ENCODE peak calls at places on chromosome 6, in five cellular contexts. One of them, this sample, is unnamed.

GRCh38 chr6:134375199-134375598 is 57.3 kb upstream of the SGK1 start:
- DNase-seq in neural progenitor cell: no peak
- DNase-seq in AG04449: no peak
- DNase-seq in uterus: no peak
- DNase-seq in mammary epithelial cell: no peak
- DNase-seq in this sample: no peak

GRCh38 chr6:115750292-115750691 is 310.4 kb downstream of the FRK start:
- DNase-seq in neural progenitor cell: no peak
- DNase-seq in mammary epithelial cell: no peak
- DNase-seq in AG04449: no peak
- DNase-seq in uterus: no peak
- DNase-seq in this sample: no peak

GRCh38 chr6:159646136-159646535 is 46.9 kb downstream of the SOD2 start:
- DNase-seq in mammary epithelial cell: no peak
- DNase-seq in AG04449: no peak
- DNase-seq in uterus: no peak
- DNase-seq in neural progenitor cell: no peak
- DNase-seq in this sample: no peak

GRCh38 chr6:161369339-161369738 is 95.5 kb upstream of the AGPAT4 start:
- DNase-seq in uterus: no peak
- DNase-seq in neural progenitor cell: no peak
- DNase-seq in AG04449: peak; percentile 40
- DNase-seq in mammary epithelial cell: peak; percentile 95
- DNase-seq in this sample: peak; percentile 56

GRCh38 chr6:28167068-28167467 is 25.4 kb downstream of the ZKSCAN8 start:
- DNase-seq in AG04449: peak; percentile 65
- DNase-seq in uterus: no peak
- DNase-seq in mammary epithelial cell: peak; percentile 79
- DNase-seq in neural progenitor cell: no peak
- DNase-seq in this sample: peak; percentile 17

GRCh38 chr6:13360671-13361540 is 32.6 kb upstream of the TBC1D7 start:
- DNase-seq in uterus: no peak
- DNase-seq in AG04449: no peak
- DNase-seq in mammary epithelial cell: no peak
- DNase-seq in neural progenitor cell: no peak
- DNase-seq in this sample: no peak

GRCh38 chr6:81204741-81205140 is 547.7 kb downstream of the TENT5A start:
- DNase-seq in neural progenitor cell: peak; percentile 47
- DNase-seq in AG04449: peak; percentile 16
- DNase-seq in mammary epithelial cell: no peak
- DNase-seq in uterus: no peak
- DNase-seq in this sample: no peak

GRCh38 chr6:125804264-125804663 is 13.5 kb downstream of the NCOA7 start:
- DNase-seq in neural progenitor cell: no peak
- DNase-seq in mammary epithelial cell: no peak
- DNase-seq in uterus: no peak
- DNase-seq in AG04449: no peak
- DNase-seq in this sample: no peak

GRCh38 chr6:149963212-149963461 is 606 bp upstream of the ULBP1 start:
- DNase-seq in neural progenitor cell: no peak
- DNase-seq in AG04449: no peak
- DNase-seq in uterus: no peak
- DNase-seq in mammary epithelial cell: no peak
- DNase-seq in this sample: no peak

GRCh38 chr6:75207211-75207984 is 1.5 kb upstream of the COL12A1 start:
- DNase-seq in uterus: peak; percentile 31
- DNase-seq in neural progenitor cell: peak; percentile 60
- DNase-seq in AG04449: no peak
- DNase-seq in mammary epithelial cell: no peak
- DNase-seq in this sample: no peak

GRCh38 chr6:7173843-7174503 is 66.2 kb downstream of the RREB1 start:
- DNase-seq in neural progenitor cell: peak; percentile 58
- DNase-seq in uterus: no peak
- DNase-seq in AG04449: no peak
- DNase-seq in mammary epithelial cell: no peak
- DNase-seq in this sample: no peak

GRCh38 chr6:138538390-138539031 is 39.2 kb upstream of the NHSL1 start:
- DNase-seq in AG04449: no peak
- DNase-seq in mammary epithelial cell: no peak
- DNase-seq in neural progenitor cell: no peak
- DNase-seq in uterus: no peak
- DNase-seq in this sample: no peak

GRCh38 chr6:29905286-29905685 is 37.0 kb upstream of the HLA-A start:
- DNase-seq in AG04449: no peak
- DNase-seq in mammary epithelial cell: no peak
- DNase-seq in neural progenitor cell: no peak
- DNase-seq in uterus: no peak
- DNase-seq in this sample: no peak

GRCh38 chr6:20379231-20379630 is 22.4 kb upstream of the E2F3 start:
- DNase-seq in uterus: no peak
- DNase-seq in mammary epithelial cell: no peak
- DNase-seq in AG04449: no peak
- DNase-seq in neural progenitor cell: no peak
- DNase-seq in this sample: no peak

GRCh38 chr6:55964136-55964535 is 88.7 kb upstream of the BMP5 start:
- DNase-seq in mammary epithelial cell: no peak
- DNase-seq in neural progenitor cell: no peak
- DNase-seq in AG04449: no peak
- DNase-seq in uterus: no peak
- DNase-seq in this sample: no peak

GRCh38 chr6:141451508-141452353 is 681.0 kb upstream of the GJE1 start:
- DNase-seq in uterus: no peak
- DNase-seq in neural progenitor cell: peak; percentile 52
- DNase-seq in AG04449: no peak
- DNase-seq in mammary epithelial cell: peak; percentile 50
- DNase-seq in this sample: peak; percentile 57

GRCh38 chr6:125748534-125749111 is 809 bp upstream of the HEY2 start:
- DNase-seq in AG04449: no peak
- DNase-seq in uterus: no peak
- DNase-seq in neural progenitor cell: peak; percentile 29
- DNase-seq in mammary epithelial cell: peak; percentile 29
- DNase-seq in this sample: no peak

GRCh38 chr6:75850026-75850385 is 101.0 kb downstream of the MYO6 start:
- DNase-seq in neural progenitor cell: no peak
- DNase-seq in mammary epithelial cell: no peak
- DNase-seq in AG04449: no peak
- DNase-seq in uterus: no peak
- DNase-seq in this sample: no peak

GRCh38 chr6:30826961-30827342 is 57.4 kb upstream of the DDR1 start:
- DNase-seq in AG04449: no peak
- DNase-seq in mammary epithelial cell: peak; percentile 77
- DNase-seq in uterus: no peak
- DNase-seq in neural progenitor cell: no peak
- DNase-seq in this sample: no peak

GRCh38 chr6:109790131-109790530 is 99.0 kb downstream of the FIG4 start:
- DNase-seq in AG04449: peak; percentile 71
- DNase-seq in uterus: no peak
- DNase-seq in neural progenitor cell: no peak
- DNase-seq in mammary epithelial cell: no peak
- DNase-seq in this sample: no peak

GRCh38 chr6:51301969-51302368 is 483.3 kb downstream of the TFAP2B start:
- DNase-seq in AG04449: no peak
- DNase-seq in uterus: no peak
- DNase-seq in neural progenitor cell: no peak
- DNase-seq in mammary epithelial cell: no peak
- DNase-seq in this sample: no peak

GRCh38 chr6:105164418-105164817 is 15.4 kb downstream of the POPDC3 start:
- DNase-seq in uterus: no peak
- DNase-seq in AG04449: no peak
- DNase-seq in mammary epithelial cell: peak; percentile 74
- DNase-seq in neural progenitor cell: no peak
- DNase-seq in this sample: peak; percentile 30

GRCh38 chr6:46626228-46626909 is 26.2 kb downstream of the CYP39A1 start:
- DNase-seq in neural progenitor cell: peak; percentile 13
- DNase-seq in uterus: no peak
- DNase-seq in AG04449: no peak
- DNase-seq in mammary epithelial cell: peak; percentile 31
- DNase-seq in this sample: no peak

GRCh38 chr6:167441653-167442644 is 117.1 kb downstream of the TTLL2 start:
- DNase-seq in neural progenitor cell: peak; percentile 93
- DNase-seq in mammary epithelial cell: no peak
- DNase-seq in uterus: no peak
- DNase-seq in AG04449: no peak
- DNase-seq in this sample: no peak

GRCh38 chr6:167444602-167445346 is 119.9 kb downstream of the TTLL2 start:
- DNase-seq in neural progenitor cell: no peak
- DNase-seq in uterus: no peak
- DNase-seq in AG04449: no peak
- DNase-seq in mammary epithelial cell: no peak
- DNase-seq in this sample: no peak

GRCh38 chr6:167448378-167448777 is 123.5 kb downstream of the TTLL2 start:
- DNase-seq in neural progenitor cell: no peak
- DNase-seq in uterus: no peak
- DNase-seq in AG04449: no peak
- DNase-seq in mammary epithelial cell: no peak
- DNase-seq in this sample: no peak

GRCh38 chr6:167445568-167445967 is 120.7 kb downstream of the TTLL2 start:
- DNase-seq in mammary epithelial cell: no peak
- DNase-seq in AG04449: no peak
- DNase-seq in uterus: no peak
- DNase-seq in neural progenitor cell: no peak
- DNase-seq in this sample: no peak

DNA sequence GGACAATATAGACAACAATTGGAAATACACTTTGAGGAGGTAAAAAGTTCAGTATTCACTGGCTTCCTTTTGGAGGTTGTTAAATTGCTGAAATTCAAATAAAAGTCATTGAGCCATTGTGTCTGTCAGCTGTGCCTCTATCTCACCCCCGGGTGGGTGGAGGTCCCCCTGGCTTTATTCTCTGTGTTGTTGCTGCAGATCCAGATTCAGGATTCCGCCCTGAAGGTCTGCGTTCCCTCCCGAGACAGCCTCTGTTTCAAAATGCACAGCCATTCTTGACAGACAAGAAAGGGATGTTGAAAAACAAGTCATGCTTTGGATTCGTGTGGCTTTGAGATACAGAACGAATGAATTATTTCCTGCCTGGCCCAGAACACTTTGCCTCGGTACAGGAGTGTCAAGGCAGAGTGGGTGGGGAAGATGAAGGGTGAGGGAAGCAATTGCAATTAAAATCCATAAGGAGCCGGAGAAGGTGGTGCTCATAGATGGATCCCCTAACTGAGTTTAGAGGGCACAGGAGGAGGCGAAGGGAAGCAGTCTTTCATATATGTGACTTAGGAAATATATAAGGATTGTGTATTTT is 118.3 kb downstream of the TTLL2 start:
- DNase-seq in AG04449: no peak
- DNase-seq in uterus: no peak
- DNase-seq in neural progenitor cell: peak; percentile 55
- DNase-seq in mammary epithelial cell: no peak
- DNase-seq in this sample: no peak
- H3K4me3 ChIP-seq in AG04449: no peak overlapping the region
- H3K4me3 ChIP-seq in uterus: no peak overlapping the region
- H3K4me3 ChIP-seq in neural progenitor cell: no peak overlapping the region
- H3K4me3 ChIP-seq in mammary epithelial cell: no peak overlapping the region
- H3K4me3 ChIP-seq in this sample: no peak overlapping the region

GRCh38 chr6:41021832-41022231 is 17.2 kb downstream of the UNC5CL start:
- DNase-seq in neural progenitor cell: peak; percentile 24
- DNase-seq in AG04449: peak; percentile 23
- DNase-seq in uterus: no peak
- DNase-seq in mammary epithelial cell: peak; percentile 70
- DNase-seq in this sample: no peak
- TF ChIP-seq CTCF in neural progenitor cell: peak; percentile 36
- TF ChIP-seq CTCF in AG04449: peak; percentile 63
- TF ChIP-seq CTCF in uterus: no peak
- TF ChIP-seq CTCF in mammary epithelial cell: peak; percentile 7
- TF ChIP-seq CTCF in this sample: peak; percentile 65

GRCh38 chr6:1819007-1819406 is 209.3 kb downstream of the FOXC1 start:
- DNase-seq in AG04449: no peak
- DNase-seq in mammary epithelial cell: no peak
- DNase-seq in uterus: no peak
- DNase-seq in neural progenitor cell: no peak
- DNase-seq in this sample: no peak

GRCh38 chr6:1825277-1825676 is 215.6 kb downstream of the FOXC1 start:
- DNase-seq in AG04449: no peak
- DNase-seq in neural progenitor cell: no peak
- DNase-seq in uterus: no peak
- DNase-seq in mammary epithelial cell: no peak
- DNase-seq in this sample: no peak

GRCh38 chr6:1820165-1820564 is 210.4 kb downstream of the FOXC1 start:
- DNase-seq in uterus: no peak
- DNase-seq in neural progenitor cell: no peak
- DNase-seq in mammary epithelial cell: no peak
- DNase-seq in AG04449: peak; percentile 51
- DNase-seq in this sample: no peak

GRCh38 chr6:1820714-1821113 is 211.0 kb downstream of the FOXC1 start:
- DNase-seq in mammary epithelial cell: no peak
- DNase-seq in uterus: no peak
- DNase-seq in AG04449: no peak
- DNase-seq in neural progenitor cell: no peak
- DNase-seq in this sample: no peak

DNA sequence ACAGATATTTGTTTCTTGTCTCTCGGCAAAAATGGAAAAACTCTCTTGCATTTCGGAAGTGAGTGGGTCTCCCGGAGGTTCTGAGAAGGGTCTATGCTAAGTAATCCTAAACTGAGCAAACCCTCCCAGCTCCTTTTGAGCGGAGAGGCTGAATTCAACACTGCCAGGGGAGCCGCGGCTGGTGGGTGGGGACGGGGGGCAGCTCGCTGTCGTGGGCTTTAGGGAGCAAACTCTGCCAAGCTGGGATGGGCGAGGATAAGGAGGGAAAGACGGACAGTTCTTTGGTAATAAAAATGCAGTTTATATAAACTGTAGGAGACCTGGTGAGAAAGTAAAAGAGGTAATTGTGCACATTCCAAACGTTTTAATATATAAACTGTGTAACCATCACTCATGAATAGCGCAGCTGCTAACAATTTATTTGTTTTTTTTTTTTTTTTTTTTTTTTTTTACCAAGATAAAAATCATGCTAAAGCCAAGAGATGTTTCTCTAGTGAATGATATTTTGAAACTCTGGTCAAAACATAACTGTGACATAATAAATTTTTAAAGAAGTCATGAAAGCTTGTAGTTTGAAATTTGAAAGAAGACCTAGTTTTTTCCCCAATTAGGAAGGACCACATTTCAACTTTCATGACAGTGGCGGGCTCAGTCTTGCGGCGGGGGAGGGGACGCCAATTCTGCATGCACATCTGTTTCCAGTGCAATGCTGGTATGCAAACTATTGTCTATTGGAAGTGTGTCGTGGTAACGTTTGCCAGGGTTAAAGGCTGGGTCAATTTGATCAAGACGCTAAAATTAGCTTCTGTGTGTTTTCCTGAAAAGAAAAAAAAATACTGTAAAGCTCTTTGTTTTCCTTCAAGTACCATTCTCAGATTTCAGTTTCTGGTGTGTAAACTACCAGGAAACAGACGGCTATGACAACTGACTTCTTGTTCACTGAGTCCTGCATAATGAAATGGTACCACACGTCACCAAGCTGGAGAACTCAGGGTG is 211.8 kb downstream of the FOXC1 start:
- DNase-seq in AG04449: no peak
- DNase-seq in mammary epithelial cell: no peak
- DNase-seq in uterus: no peak
- DNase-seq in neural progenitor cell: no peak
- DNase-seq in this sample: no peak
- H3K4me3 ChIP-seq in AG04449: no peak overlapping the region
- H3K4me3 ChIP-seq in mammary epithelial cell: no peak overlapping the region
- H3K4me3 ChIP-seq in uterus: no peak overlapping the region
- H3K4me3 ChIP-seq in neural progenitor cell: no peak overlapping the region
- H3K4me3 ChIP-seq in this sample: no peak overlapping the region

GRCh38 chr6:79466222-79466834 is 70.9 kb downstream of the LCA5 start:
- DNase-seq in uterus: no peak
- DNase-seq in neural progenitor cell: peak; percentile 6
- DNase-seq in AG04449: no peak
- DNase-seq in mammary epithelial cell: peak; percentile 19
- DNase-seq in this sample: no peak
- TF ChIP-seq CTCF in uterus: no peak
- TF ChIP-seq CTCF in neural progenitor cell: peak; percentile 77
- TF ChIP-seq CTCF in AG04449: peak; percentile 14
- TF ChIP-seq CTCF in mammary epithelial cell: peak; percentile 64
- TF ChIP-seq CTCF in this sample: peak; percentile 49